ENCODE peak calls at places on chromosomes 2 and 18, in four cellular contexts. A is WTC11, P is GM12878, U is HepG2. H is an unnamed sample.

GRCh38 chr2:9311488-9311887 is 104.9 kb downstream of the ASAP2 start:
- DNase-seq in A (no peak), P (no peak), U (no peak), H (no peak)

GRCh38 chr18:24016643-24017042 is 2.1 kb downstream of the TTC39C start:
- DNase-seq in A (no peak), P (no peak), U (peak), H (no peak)

GRCh38 chr2:229689307-229689839 is 25.0 kb downstream of the DNER start:
- DNase-seq in A (no peak), P (no peak), U (no peak), H (no peak)

GRCh38 chr2:62014102-62014501 is 108.6 kb downstream of the COMMD1 start:
- DNase-seq in A (no peak), P (no peak), U (peak), H (no peak)

GRCh38 chr18:73487956-73488355 is 620.2 kb upstream of the NETO1 start:
- DNase-seq in A (no peak), P (no peak), U (no peak), H (no peak)

GRCh38 chr2:58428286-58428552 is 187.1 kb upstream of the FANCL start:
- DNase-seq in A (peak), P (no peak), U (no peak), H (peak)

GRCh38 chr2:3076848-3077735 is 300.5 kb downstream of the EIPR1 start:
- DNase-seq in A (no peak), P (no peak), U (no peak), H (no peak)

GRCh38 chr2:238970553-238971081 is 122.7 kb downstream of the TWIST2 start:
- DNase-seq in A (peak), P (no peak), U (peak), H (peak)

GRCh38 chr2:181575024-181575649 is 81.8 kb downstream of the CERKL start:
- DNase-seq in A (no peak), P (no peak), U (no peak), H (no peak)

GRCh38 chr2:36450466-36451196 is 95.1 kb downstream of the CRIM1 start:
- DNase-seq in A (no peak), P (no peak), U (peak), H (no peak)

GRCh38 chr2:178912416-178913056 is 105.3 kb upstream of the TTN start:
- DNase-seq in A (no peak), P (no peak), U (no peak), H (no peak)

GRCh38 chr2:127893033-127893432 is 7.3 kb upstream of the AMMECR1L start:
- DNase-seq in A (no peak), P (no peak), U (no peak), H (no peak)

GRCh38 chr2:63648632-63649031 is 59.9 kb downstream of the MDH1 start:
- DNase-seq in A (no peak), P (no peak), U (no peak), H (no peak)

GRCh38 chr2:226794751-226795171 is 4.9 kb downstream of the IRS1 start:
- DNase-seq in A (no peak), P (no peak), U (no peak), H (no peak)
- TF ChIP-seq NR2C2 in A (no peak), P (no peak), U (no peak), H (no peak)

DNA sequence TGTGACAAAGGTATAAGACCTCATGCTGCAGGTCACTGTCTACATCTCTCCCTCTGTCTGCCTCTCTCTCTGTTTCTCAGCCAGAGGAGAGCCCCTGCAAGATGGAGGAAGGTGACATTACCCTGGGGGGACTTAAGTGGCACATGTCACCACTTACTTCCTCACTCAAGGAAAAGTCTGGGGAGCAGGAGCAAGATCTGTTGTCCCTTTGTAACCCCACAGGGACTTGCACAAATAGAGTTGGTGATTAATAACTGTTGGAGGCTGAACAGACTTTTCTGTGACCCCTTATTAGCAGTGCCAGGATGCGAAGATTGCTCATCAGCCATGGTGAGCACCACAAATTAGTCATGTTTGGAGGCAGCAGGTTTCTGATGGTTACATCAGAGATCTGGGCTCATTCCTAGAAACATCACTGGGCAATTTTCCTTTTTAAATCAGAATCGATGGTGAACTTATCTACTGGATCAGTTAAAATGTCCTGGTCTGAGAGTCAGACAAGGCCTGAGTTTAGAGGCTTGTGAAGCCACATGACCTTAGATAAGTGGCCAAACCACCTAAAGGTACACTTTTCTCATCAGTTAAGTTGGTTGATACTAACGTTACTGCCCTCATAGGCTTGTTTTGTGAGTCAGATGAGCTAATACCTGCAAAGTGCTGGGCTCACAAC is 81.2 kb upstream of the LTBP1 start:
- DNase-seq in A (no peak), P (no peak), U (no peak), H (no peak)
- TF ChIP-seq NR2C2 in A (no peak), P (no peak), U (no peak), H (no peak)

DNA sequence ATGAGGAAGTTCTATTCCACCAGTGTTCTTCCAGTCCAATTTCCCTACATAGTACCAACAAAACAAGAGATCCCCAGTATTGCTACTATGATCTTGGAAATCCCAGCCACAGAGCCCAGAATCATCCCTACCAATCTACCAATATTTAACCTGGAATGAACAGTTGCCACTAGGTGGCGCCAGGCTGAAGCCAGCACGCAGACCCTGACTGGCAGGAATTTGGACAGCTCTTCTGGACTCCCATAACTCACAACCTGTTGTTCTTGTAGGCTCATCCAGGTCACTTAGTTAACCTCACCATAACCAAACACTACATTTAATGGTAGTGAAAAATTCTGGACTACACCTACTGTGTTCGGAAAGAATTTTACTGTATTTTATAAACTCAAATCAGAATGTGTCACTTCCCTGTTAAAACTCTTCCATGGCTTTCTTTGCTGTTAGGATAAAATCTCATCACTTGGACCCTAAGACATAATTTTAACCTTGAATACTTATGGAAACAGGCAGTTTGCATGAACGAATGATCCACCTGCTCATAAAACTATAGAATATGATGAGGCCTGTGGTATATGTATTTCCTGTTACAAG is 59.8 kb upstream of the SLC38A11 start:
- DNase-seq in A (peak), P (no peak), U (peak), H (peak)
- TF ChIP-seq NR2C2 in A (no peak), P (no peak), U (no peak), H (no peak)

DNA sequence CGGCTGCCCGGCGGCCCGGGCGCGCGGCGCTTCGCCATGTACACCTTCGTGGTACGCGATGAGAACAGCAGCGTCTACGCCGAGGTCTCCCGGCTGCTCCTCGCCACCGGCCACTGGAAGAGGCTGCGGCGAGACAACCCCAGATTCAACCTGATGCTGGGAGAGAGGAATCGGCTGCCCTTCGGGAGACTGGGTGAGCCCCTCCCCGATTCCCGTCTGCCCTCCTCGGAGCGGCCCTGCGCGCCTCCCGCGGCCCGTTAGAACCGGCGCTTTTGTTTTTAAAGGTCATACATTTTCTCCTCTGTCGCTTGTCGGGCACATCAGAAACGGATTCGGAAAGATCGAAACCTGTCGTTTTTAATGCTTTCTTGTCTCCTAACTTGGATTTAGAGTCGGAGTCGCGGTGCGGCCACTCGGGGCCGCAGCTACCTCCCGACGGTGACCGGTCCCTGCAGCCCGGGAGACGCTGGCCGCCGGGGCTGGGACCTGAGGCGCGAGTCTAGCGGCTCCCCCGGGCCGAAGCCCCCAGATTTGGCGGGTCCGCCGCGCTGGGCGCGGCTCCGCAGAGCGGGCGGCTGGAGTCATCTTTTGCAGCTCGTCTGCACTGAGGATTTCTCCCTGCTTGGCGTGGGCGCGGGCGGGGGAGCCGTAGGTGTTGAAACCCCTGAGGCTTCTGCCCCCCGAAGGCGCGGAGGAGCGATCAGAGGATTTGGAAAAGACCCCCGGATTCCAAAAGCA is 522 bp downstream of the TTL start:
- DNase-seq in A (peak), P (no peak), U (peak), H (peak)
- TF ChIP-seq NR2C2 in A (no peak), P (no peak), U (no peak), H (no peak)

GRCh38 chr2:169694113-169694893 is at the start of the genes CFAP210 and PHOSPHO2:
- DNase-seq in A (peak), P (peak), U (peak), H (peak)
- TF ChIP-seq NR2C2 in A (no peak), P (no peak), U (peak), H (no peak)

GRCh38 chr18:33711514-33711913 is 133.5 kb downstream of the ASXL3 start:
- DNase-seq in A (no peak), P (no peak), U (no peak), H (no peak)
- TF ChIP-seq NR2C2 in A (no peak), P (no peak), U (no peak), H (no peak)

GRCh38 chr2:118988706-118989105 is 46.7 kb downstream of the MARCO start:
- DNase-seq in A (no peak), P (no peak), U (no peak), H (no peak)

GRCh38 chr2:118992740-118993391 is 50.9 kb downstream of the MARCO start:
- DNase-seq in A (no peak), P (no peak), U (no peak), H (no peak)

GRCh38 chr2:118989481-118989880 is 47.5 kb downstream of the MARCO start:
- DNase-seq in A (no peak), P (no peak), U (no peak), H (no peak)

GRCh38 chr2:118991554-118991953 is 49.6 kb downstream of the MARCO start:
- DNase-seq in A (no peak), P (no peak), U (no peak), H (no peak)

GRCh38 chr2:118990757-118991545 is 49.0 kb downstream of the MARCO start:
- DNase-seq in A (no peak), P (no peak), U (no peak), H (no peak)
- TF ChIP-seq NR2C2 in A (no peak), P (no peak), U (no peak), H (no peak)

GRCh38 chr2:8054070-8054469 is 627.8 kb upstream of the ID2 start:
- DNase-seq in A (no peak), P (no peak), U (no peak), H (no peak)

GRCh38 chr2:8058652-8059051 is 623.2 kb upstream of the ID2 start:
- DNase-seq in A (no peak), P (no peak), U (no peak), H (no peak)

GRCh38 chr2:8049111-8049720 is 632.6 kb upstream of the ID2 start:
- DNase-seq in A (no peak), P (no peak), U (no peak), H (no peak)

GRCh38 chr2:8049851-8050571 is 631.8 kb upstream of the ID2 start:
- DNase-seq in A (no peak), P (peak), U (no peak), H (no peak)

DNA sequence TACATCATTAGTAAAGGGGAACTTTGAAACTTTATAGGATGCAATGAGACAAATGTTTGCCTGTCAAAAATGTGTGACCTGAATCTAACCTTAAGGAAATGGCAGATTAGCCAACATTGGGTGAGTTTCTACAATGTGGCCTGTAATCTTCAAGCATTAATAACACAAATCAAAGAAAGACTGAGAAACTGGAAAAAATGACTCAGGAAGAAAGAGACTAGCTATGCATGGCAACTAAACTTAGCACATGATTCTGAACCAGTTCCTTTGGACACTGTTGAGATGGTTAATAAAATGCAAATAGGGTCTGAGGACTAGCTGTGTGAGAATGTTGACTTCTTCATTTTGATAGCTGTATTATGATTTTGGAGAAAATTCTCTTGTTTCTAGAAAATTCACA is 628.6 kb upstream of the ID2 start:
- DNase-seq in A (no peak), P (no peak), U (no peak), H (no peak)
- TF ChIP-seq NR2C2 in A (no peak), P (no peak), U (no peak), H (no peak)

H was measured in K562.